ENCODE peak calls at places on chromosomes 3 and 15, in ten cellular contexts. Q is left ventricle myocardium inferior; S is AG09309; V is sigmoid colon; R is OCI-LY7; T is WTC11; K is A549; A is progenitor cell of endocrine pancreas; Y is CD4-positive, alpha-beta T cell; D is BJ. O is an unnamed sample.

GRCh38 chr3:78140866-78141658 is 1101.2 kb downstream of the ROBO2 start:
- DNase-seq in T (no peak), K (no peak), Y (no peak), S (no peak), V (no peak), D (no peak), R (no peak), Q (no peak), A (no peak), O (no peak)

GRCh38 chr15:38144921-38145320 is 107.7 kb upstream of the SPRED1 start:
- DNase-seq in A (no peak), Y (no peak), T (no peak), V (no peak), Q (no peak), K (no peak), D (no peak), S (no peak), R (no peak), O (no peak)

GRCh38 chr15:95604634-95605036 is 725.9 kb upstream of the NR2F2 start:
- DNase-seq in K (no peak), T (no peak), Y (no peak), D (peak; percentile 94), Q (no peak), A (no peak), R (no peak), S (peak; percentile 96), V (no peak), O (peak; percentile 68)

GRCh38 chr3:71128951-71129350 is 454.6 kb downstream of the FOXP1 start:
- DNase-seq in D (no peak), V (no peak), A (no peak), Y (no peak), R (no peak), S (no peak), Q (no peak), K (no peak), T (no peak), O (no peak)

GRCh38 chr15:82172506-82172905 is 90.0 kb downstream of the EFL1 start:
- DNase-seq in V (no peak), Y (no peak), Q (no peak), R (no peak), T (no peak), K (no peak), D (no peak), A (no peak), S (no peak), O (no peak)

GRCh38 chr15:98391131-98391530 is 257.2 kb upstream of the IGF1R start:
- DNase-seq in A (no peak), T (no peak), S (no peak), V (no peak), Y (no peak), R (no peak), D (no peak), Q (no peak), K (no peak), O (no peak)

GRCh38 chr15:64566629-64567427 is 106.5 kb downstream of the ZNF609 start:
- DNase-seq in T (no peak), Y (no peak), D (no peak), S (no peak), V (no peak), A (no peak), Q (no peak), R (no peak), K (no peak), O (no peak)

GRCh38 chr15:25391971-25392733 is 46.7 kb downstream of the UBE3A start:
- DNase-seq in R (no peak), V (no peak), S (peak; percentile 89), T (no peak), K (no peak), A (no peak), D (peak; percentile 87), Y (no peak), Q (no peak), O (peak; percentile 25)

GRCh38 chr3:52524752-52525661 is 8.7 kb downstream of the NT5DC2 start:
- DNase-seq in S (no peak), R (no peak), Y (no peak), D (no peak), V (peak; percentile 66), K (no peak), T (peak; percentile 6), Q (peak; percentile 61), A (no peak), O (no peak)

GRCh38 chr3:143832433-143832832 is 15.8 kb downstream of the SLC9A9 start:
- DNase-seq in A (no peak), D (no peak), Y (no peak), R (no peak), S (no peak), Q (no peak), K (no peak), V (no peak), T (no peak), O (no peak)

GRCh38 chr15:95866698-95867440 is 463.6 kb upstream of the NR2F2 start:
- DNase-seq in Q (no peak), Y (no peak), D (no peak), T (no peak), K (no peak), V (no peak), S (no peak), A (no peak), R (no peak), O (no peak)

GRCh38 chr3:184774996-184775715 is 36.8 kb upstream of the VPS8 start:
- DNase-seq in Y (no peak), S (no peak), V (peak; percentile 40), Q (no peak), R (no peak), K (no peak), A (no peak), D (no peak), T (no peak), O (no peak)

GRCh38 chr3:377158-377561 is 180.6 kb downstream of the CHL1 start:
- DNase-seq in S (peak; percentile 8), T (no peak), A (no peak), Y (no peak), K (peak; percentile 4), Q (no peak), R (peak; percentile 61), D (no peak), V (no peak), O (no peak)

GRCh38 chr3:113776564-113776963 is 29.7 kb downstream of the ATP6V1A start:
- DNase-seq in Q (no peak), Y (no peak), D (no peak), R (no peak), V (no peak), A (no peak), T (no peak), S (no peak), K (no peak), O (no peak)

GRCh38 chr3:15268033-15268631 is 62.1 kb downstream of the CAPN7 start:
- DNase-seq in V (peak; percentile 94), A (peak; percentile 72), K (peak; percentile 80), T (peak; percentile 84), S (peak; percentile 39), R (peak; percentile 90), Q (peak; percentile 84), D (no peak), Y (peak; percentile 86), O (peak; percentile 56)

GRCh38 chr15:39888809-39889208 is 31.3 kb downstream of the GPR176 start:
- DNase-seq in Q (no peak), V (no peak), T (no peak), D (no peak), A (no peak), K (no peak), S (no peak), Y (no peak), R (no peak), O (no peak)

GRCh38 chr3:142930510-142930909 is 33.0 kb downstream of the PAQR9 start:
- DNase-seq in K (no peak), R (no peak), Q (no peak), Y (no peak), V (no peak), T (no peak), A (no peak), S (no peak), D (no peak), O (no peak)

GRCh38 chr15:60918234-60918964 is 310.7 kb downstream of the RORA start:
- DNase-seq in D (no peak), Y (no peak), V (no peak), S (no peak), K (no peak), A (peak; percentile 17), R (no peak), Q (no peak), T (no peak), O (no peak)

GRCh38 chr15:101242160-101242998 is 9.5 kb downstream of the CHSY1 start:
- DNase-seq in Q (no peak), A (no peak), D (no peak), Y (no peak), S (no peak), T (no peak), R (peak; percentile 73), K (no peak), V (no peak), O (no peak)
- TF ChIP-seq CTCF in Q (no peak), A (no peak), D (no peak), Y (no peak), S (no peak), T (no peak), R (no peak), K (no peak), V (no peak), O (no peak)

DNA sequence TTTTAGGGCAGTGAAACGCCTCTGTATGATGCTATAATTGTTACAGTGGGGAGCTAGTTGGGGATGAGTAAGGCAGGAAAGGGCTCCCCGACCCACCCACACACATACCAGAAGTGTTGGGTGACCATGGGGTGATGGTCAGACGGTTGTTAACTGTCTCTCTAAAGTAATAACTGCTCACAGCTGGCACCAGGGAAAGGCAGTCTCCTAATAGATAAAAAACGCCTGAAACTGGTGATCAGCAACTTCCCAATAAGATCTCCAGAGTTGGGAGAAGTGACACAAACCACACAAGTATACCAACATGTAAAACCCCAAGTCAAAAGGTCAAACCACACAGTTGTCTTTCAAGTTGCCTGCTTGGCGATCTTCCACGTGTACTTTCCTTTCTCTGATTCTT is 346.5 kb upstream of the CNTN4 start:
- DNase-seq in D (no peak), R (no peak), Q (no peak), S (no peak), V (no peak), T (no peak), Y (no peak), A (no peak), K (no peak), O (no peak)
- TF ChIP-seq CTCF in D (no peak), R (no peak), Q (no peak), S (no peak), V (no peak), T (no peak), Y (no peak), A (no peak), K (no peak), O (no peak)

GRCh38 chr3:111895079-111895478 is 36.0 kb downstream of the PHLDB2 start:
- DNase-seq in R (peak; percentile 14), D (no peak), Y (no peak), T (no peak), S (no peak), K (peak; percentile 47), A (no peak), V (no peak), Q (no peak), O (peak; percentile 27)
- TF ChIP-seq CTCF in R (peak; percentile 53), D (peak; percentile 33), Y (no peak), T (no peak), S (peak; percentile 47), K (peak; percentile 67), A (no peak), V (no peak), Q (peak; percentile 39), O (peak; percentile 56)

DNA sequence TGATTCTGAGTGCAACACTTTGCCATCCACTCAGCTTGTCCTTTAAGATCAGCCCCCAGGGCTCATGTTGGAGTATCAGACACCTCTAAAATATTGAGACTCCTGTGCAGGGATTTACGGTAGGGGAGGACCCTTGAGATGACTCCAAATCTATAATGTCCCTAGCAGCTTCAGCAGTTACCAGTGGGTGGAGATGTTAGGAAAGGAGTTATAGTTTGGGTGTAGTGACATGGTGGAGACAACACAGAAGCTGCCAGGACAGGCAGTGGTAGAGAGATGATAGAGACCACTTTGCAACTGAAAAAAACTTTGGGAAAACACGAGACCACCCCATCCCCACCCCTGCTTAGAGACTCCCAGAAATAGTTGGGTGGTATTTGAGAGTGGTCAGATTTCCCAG is 43.3 kb upstream of the GSK3B start:
- DNase-seq in Q (no peak), Y (no peak), T (no peak), V (no peak), D (no peak), A (no peak), R (no peak), S (no peak), K (no peak), O (no peak)
- TF ChIP-seq CTCF in Q (no peak), Y (no peak), T (no peak), V (no peak), D (no peak), A (no peak), R (no peak), S (no peak), K (peak; percentile 17), O (no peak)